ENCODE peak calls at places on chromosomes 11 and 22, in eight cellular contexts. D is activated CD4-positive, alpha-beta T cell treated with anti-CD3 and anti-CD28 coated beads, Interleukin-2, amount 10 ng/mL, durations not matched to agents 7 days and 5 days; T is fibroblast of mammary gland; N is GM04504; B is activated gamma-delta T cell treated with Interleukin-2 at 50 U/mL for 16 hours; A is caudate nucleus; X is cardiac muscle cell; S is COLO829. W is an unnamed sample.

GRCh38 chr11:86574493-86575207 is 97.8 kb downstream of the ME3 start:
- DNase-seq in S (no peak), N (no peak), T (peak; percentile 38), X (no peak), D (no peak), B (no peak), A (peak; percentile 75), W (no peak)

GRCh38 chr11:86396403-86396802 is 21.7 kb downstream of the CCDC81 start:
- DNase-seq in N (peak; percentile 43), B (no peak), S (no peak), X (no peak), T (peak; percentile 59), A (no peak), D (no peak), W (peak; percentile 64)

GRCh38 chr11:128482512-128483191 is 104.7 kb downstream of the ETS1 start:
- DNase-seq in T (peak; percentile 90), N (no peak), A (no peak), B (peak; percentile 59), S (no peak), X (no peak), D (peak; percentile 62), W (no peak)

GRCh38 chr11:102346456-102346747 is 612 bp upstream of the BIRC2 start:
- DNase-seq in S (no peak), X (no peak), T (no peak), A (no peak), B (no peak), N (no peak), D (no peak), W (no peak)

GRCh38 chr22:29524440-29525191 is 28.9 kb downstream of the THOC5 start:
- DNase-seq in B (no peak), X (peak; percentile 55), D (peak; percentile 35), N (peak; percentile 3), A (peak; percentile 18), T (peak; percentile 25), S (no peak), W (no peak)

GRCh38 chr11:3106736-3107524 is 49.7 kb upstream of the CARS1 start:
- DNase-seq in N (no peak), B (no peak), D (no peak), T (no peak), X (no peak), S (no peak), A (no peak), W (no peak)

GRCh38 chr11:127105578-127105977 is 105.0 kb upstream of the KIRREL3 start:
- DNase-seq in N (no peak), A (no peak), T (no peak), B (no peak), X (no peak), S (no peak), D (no peak), W (no peak)

GRCh38 chr11:124740277-124740882 is 638 bp downstream of the NRGN start:
- DNase-seq in N (no peak), T (peak; percentile 19), X (no peak), A (no peak), D (peak; percentile 51), S (peak; percentile 53), B (peak; percentile 46), W (no peak)

GRCh38 chr11:70281114-70281729 is 10.7 kb downstream of the PPFIA1 start:
- DNase-seq in N (peak; percentile 48), X (no peak), T (peak; percentile 80), S (no peak), B (no peak), D (no peak), A (no peak), W (no peak)

GRCh38 chr22:21009638-21010425 is 5.1 kb upstream of the P2RX6 start:
- DNase-seq in X (peak; percentile 88), A (no peak), B (no peak), T (peak; percentile 49), S (peak; percentile 44), D (peak; percentile 68), N (no peak), W (no peak)

GRCh38 chr11:33040127-33040861 is 922 bp downstream of the TCP11L1 start:
- DNase-seq in A (peak; percentile 45), D (peak; percentile 40), X (no peak), N (no peak), S (no peak), B (no peak), T (peak; percentile 48), W (no peak)

GRCh38 chr11:87722756-87723599 is 452.3 kb downstream of the RAB38 start:
- DNase-seq in A (no peak), N (peak; percentile 8), S (peak; percentile 26), B (no peak), X (peak; percentile 11), D (peak; percentile 11), T (peak; percentile 23), W (no peak)

GRCh38 chr22:37681556-37682049 is 4.5 kb upstream of the NOL12 start:
- DNase-seq in S (peak; percentile 53), B (peak; percentile 70), A (peak; percentile 18), T (peak; percentile 89), D (peak; percentile 82), N (peak; percentile 67), X (peak; percentile 79), W (no peak)

GRCh38 chr11:90601261-90601660 is 378.4 kb upstream of the CHORDC1 start:
- DNase-seq in A (no peak), T (no peak), X (no peak), D (no peak), S (no peak), B (no peak), N (no peak), W (no peak)

GRCh38 chr22:37563153-37564081 is 3.1 kb downstream of the CDC42EP1 start:
- DNase-seq in S (peak; percentile 89), D (no peak), A (no peak), B (no peak), N (peak; percentile 90), T (peak; percentile 94), X (no peak), W (peak; percentile 68)

GRCh38 chr11:124174001-124174400 is 9.1 kb upstream of the OR10D3 start:
- DNase-seq in D (no peak), N (peak; percentile 11), B (no peak), A (no peak), S (peak; percentile 10), T (peak; percentile 59), X (peak; percentile 57), W (peak; percentile 12)

GRCh38 chr22:44664149-44664548 is 37.9 kb upstream of the PRR5 start:
- DNase-seq in S (no peak), X (no peak), A (peak; percentile 5), N (no peak), D (peak; percentile 74), B (peak; percentile 55), T (no peak), W (no peak)

GRCh38 chr11:71562120-71562519 is 3.2 kb upstream of the KRTAP5-10 start:
- DNase-seq in D (no peak), X (no peak), N (no peak), B (no peak), T (peak; percentile 26), S (no peak), A (no peak), W (no peak)

GRCh38 chr22:44580756-44581435 is 82.9 kb upstream of the RTL6 start:
- DNase-seq in N (no peak), A (no peak), X (no peak), D (no peak), T (no peak), B (no peak), S (no peak), W (no peak)

W was measured in AG04449.